ENCODE peak calls at places on chromosomes 1 and 21, in four cellular contexts. S, G, D and L are unnamed samples.

GRCh38 chr1:74012583-74012982 is 185.4 kb downstream of the LRRIQ3 start:
- DNase-seq in S (no peak), G (no peak), D (no peak), L (no peak)

GRCh38 chr1:2518528-2518927 is 7.9 kb downstream of the PANK4 start:
- DNase-seq in S (no peak), G (no peak), D (no peak), L (no peak)

GRCh38 chr1:215637041-215637573 is 70.0 kb downstream of the KCTD3 start:
- DNase-seq in S (peak), G (peak), D (no peak), L (no peak)

GRCh38 chr1:169217621-169218020 is 111.1 kb downstream of the ATP1B1 start:
- DNase-seq in S (no peak), G (no peak), D (no peak), L (no peak)

GRCh38 chr1:9671377-9672140 is 20.0 kb downstream of the PIK3CD start:
- DNase-seq in S (peak), G (no peak), D (no peak), L (no peak)

GRCh38 chr1:116012716-116013115 is 36.4 kb downstream of the SLC22A15 start:
- DNase-seq in S (no peak), G (no peak), D (no peak), L (no peak)

GRCh38 chr1:170495006-170495405 is 37.0 kb upstream of the GORAB start:
- DNase-seq in S (no peak), G (no peak), D (no peak), L (no peak)

GRCh38 chr21:19853709-19854575 is 1144.3 kb upstream of the NCAM2 start:
- DNase-seq in S (no peak), G (no peak), D (no peak), L (no peak)

GRCh38 chr1:156676450-156676819 is 772 bp downstream of the NES start:
- DNase-seq in S (no peak), G (no peak), D (no peak), L (no peak)

GRCh38 chr1:40628903-40629292 is 36.6 kb downstream of the RIMS3 start:
- DNase-seq in S (no peak), G (no peak), D (no peak), L (no peak)

GRCh38 chr1:207398986-207399385 is 55.1 kb upstream of the CR2 start:
- DNase-seq in S (no peak), G (no peak), D (no peak), L (no peak)

GRCh38 chr1:27868932-27869718 is 3.2 kb upstream of the THEMIS2 start:
- DNase-seq in S (no peak), G (no peak), D (no peak), L (peak)

GRCh38 chr1:111505641-111506119 is 2.2 kb upstream of the ADORA3 start:
- DNase-seq in S (no peak), G (no peak), D (no peak), L (no peak)

GRCh38 chr1:115501476-115501875 is 140.3 kb upstream of the VANGL1 start:
- DNase-seq in S (no peak), G (no peak), D (no peak), L (no peak)

GRCh38 chr1:229884765-229885164 is 182.3 kb upstream of the GALNT2 start:
- DNase-seq in S (no peak), G (no peak), D (no peak), L (no peak)

GRCh38 chr1:83077411-83077810 is 921.5 kb downstream of the TTLL7 start:
- DNase-seq in S (no peak), G (no peak), D (no peak), L (no peak)

GRCh38 chr1:203427451-203427850 is 48.2 kb upstream of the PRELP start:
- DNase-seq in S (no peak), G (no peak), D (no peak), L (no peak)

GRCh38 chr1:45012639-45013278 is 705 bp downstream of the UROD start:
- DNase-seq in S (peak), G (peak), D (peak), L (peak)

GRCh38 chr1:194277927-194278326 is 1091.5 kb upstream of the B3GALT2 start:
- DNase-seq in S (no peak), G (no peak), D (no peak), L (no peak)

GRCh38 chr1:229570891-229571516 is 12.5 kb upstream of the ABCB10 start:
- DNase-seq in S (no peak), G (no peak), D (no peak), L (peak)

GRCh38 chr1:119968068-119968492 is 71.8 kb upstream of the ADAM30 start:
- DNase-seq in S (peak), G (no peak), D (peak), L (peak)

GRCh38 chr21:42836767-42837301 is 42.5 kb downstream of the WDR4 start:
- DNase-seq in S (no peak), G (no peak), D (no peak), L (no peak)

GRCh38 chr1:79974659-79975058 is 968.1 kb upstream of the ADGRL4 start:
- DNase-seq in S (no peak), G (no peak), D (no peak), L (no peak)

GRCh38 chr1:53303651-53304515 is 24.0 kb downstream of the LRP8 start:
- DNase-seq in S (no peak), G (no peak), D (no peak), L (no peak)

GRCh38 chr1:151166506-151166956 is 587 bp downstream of the SCNM1 start:
- DNase-seq in S (peak), G (no peak), D (no peak), L (no peak)

GRCh38 chr1:65921461-65921860 is 128.8 kb downstream of the PDE4B start:
- DNase-seq in S (no peak), G (no peak), D (no peak), L (no peak)

GRCh38 chr1:231695439-231696255 is 69.1 kb downstream of the DISC1 start:
- DNase-seq in S (peak), G (no peak), D (no peak), L (no peak)

GRCh38 chr1:163168053-163168452 is 34.7 kb downstream of the RGS5 start:
- DNase-seq in S (peak), G (peak), D (no peak), L (no peak)

GRCh38 chr1:180160362-180160761 is 5.7 kb downstream of the QSOX1 start:
- DNase-seq in S (peak), G (no peak), D (no peak), L (no peak)

GRCh38 chr1:71294178-71294577 is 213.3 kb upstream of the ZRANB2 start:
- DNase-seq in S (peak), G (no peak), D (no peak), L (no peak)

GRCh38 chr1:225049594-225049993 is 120.1 kb downstream of the DNAH14 start:
- DNase-seq in S (no peak), G (no peak), D (no peak), L (no peak)

GRCh38 chr1:98201640-98202039 is 280.8 kb upstream of the DPYD start:
- DNase-seq in S (peak), G (no peak), D (no peak), L (no peak)

GRCh38 chr1:23793018-23793781 is 2.3 kb downstream of the LYPLA2 start:
- DNase-seq in S (peak), G (no peak), D (no peak), L (no peak)

GRCh38 chr21:42553435-42553834 is 39.8 kb downstream of the SLC37A1 start:
- DNase-seq in S (no peak), G (no peak), D (no peak), L (no peak)

GRCh38 chr1:87072904-87073303 is 158.5 kb downstream of the HS2ST1 start:
- DNase-seq in S (no peak), G (no peak), D (no peak), L (no peak)

GRCh38 chr1:24156542-24157260 is 13.8 kb upstream of the IL22RA1 start:
- DNase-seq in S (no peak), G (no peak), D (no peak), L (no peak)